ENCODE peak calls at places on chromosomes 12 and 14, in seven cellular contexts. L is RWPE1, M is glutamatergic neuron, J is endothelial cell, F is gastrocnemius medialis, G is sigmoid colon, Y is lower leg skin. I is an unnamed sample.

GRCh38 chr14:84453541-84453940 is 1076.4 kb upstream of the FLRT2 start:
- DNase-seq in L (no peak), M (no peak), J (no peak), F (no peak), G (no peak), Y (no peak), I (no peak)

GRCh38 chr12:27743601-27744000 is 33.0 kb downstream of the MRPS35 start:
- DNase-seq in L (no peak), M (no peak), J (no peak), F (no peak), G (no peak), Y (no peak), I (no peak)

GRCh38 chr12:117985182-117985581 is 16.4 kb upstream of the KSR2 start:
- DNase-seq in L (no peak), M (no peak), J (no peak), F (no peak), G (no peak), Y (no peak), I (no peak)

GRCh38 chr14:105317546-105317945 is 3.0 kb downstream of the PACS2 start:
- DNase-seq in L (no peak), M (no peak), J (no peak), F (no peak), G (no peak), Y (peak; percentile 89), I (no peak)

GRCh38 chr14:73312697-73313096 is 75.4 kb downstream of the PAPLN start:
- DNase-seq in L (no peak), M (no peak), J (no peak), F (no peak), G (no peak), Y (no peak), I (no peak)

GRCh38 chr14:96536807-96537206 is 34.6 kb downstream of the PAPOLA start:
- DNase-seq in L (no peak), M (no peak), J (no peak), F (no peak), G (no peak), Y (no peak), I (no peak)

GRCh38 chr12:92505373-92506340 is 197.1 kb upstream of the PLEKHG7 start:
- DNase-seq in L (no peak), M (peak; percentile 17), J (no peak), F (no peak), G (peak; percentile 89), Y (peak; percentile 90), I (peak; percentile 3)

GRCh38 chr12:74999474-74999873 is 210.2 kb downstream of the KCNC2 start:
- DNase-seq in L (no peak), M (no peak), J (no peak), F (no peak), G (no peak), Y (no peak), I (no peak)

GRCh38 chr14:105742531-105742848 is 216.1 kb downstream of the TMEM121 start:
- DNase-seq in L (no peak), M (no peak), J (no peak), F (no peak), G (no peak), Y (no peak), I (no peak)

GRCh38 chr12:11026118-11026517 is 3.7 kb upstream of the TAS2R19 start:
- DNase-seq in L (no peak), M (no peak), J (peak; percentile 26), F (no peak), G (no peak), Y (no peak), I (no peak)

GRCh38 chr12:107415834-107416233 is 269.8 kb upstream of the PWP1 start:
- DNase-seq in L (peak; percentile 15), M (no peak), J (no peak), F (no peak), G (no peak), Y (no peak), I (no peak)

GRCh38 chr12:129819391-129819790 is 84.4 kb downstream of the TMEM132D start:
- DNase-seq in L (no peak), M (no peak), J (no peak), F (no peak), G (no peak), Y (no peak), I (no peak)

GRCh38 chr14:31968107-31968810 is 108.8 kb upstream of the ARHGAP5 start:
- DNase-seq in L (no peak), M (no peak), J (no peak), F (no peak), G (no peak), Y (no peak), I (no peak)

GRCh38 chr12:84131076-84131475 is 781.5 kb downstream of the SLC6A15 start:
- DNase-seq in L (no peak), M (no peak), J (no peak), F (no peak), G (no peak), Y (no peak), I (no peak)

GRCh38 chr14:94062344-94062904 is 18.6 kb downstream of the DDX24 start:
- DNase-seq in L (peak; percentile 80), M (no peak), J (no peak), F (no peak), G (no peak), Y (peak; percentile 60), I (no peak)

GRCh38 chr14:28023853-28024252 is 742.7 kb upstream of the FOXG1 start:
- DNase-seq in L (no peak), M (no peak), J (no peak), F (no peak), G (no peak), Y (no peak), I (no peak)

GRCh38 chr14:75232597-75232996 is 46.0 kb upstream of the FOS start:
- DNase-seq in L (no peak), M (no peak), J (no peak), F (no peak), G (no peak), Y (no peak), I (no peak)

GRCh38 chr12:113359939-113360748 is 1.8 kb downstream of the PLBD2 start:
- DNase-seq in L (no peak), M (no peak), J (no peak), F (no peak), G (no peak), Y (no peak), I (no peak)

GRCh38 chr14:97107070-97107469 is 309.9 kb downstream of the VRK1 start:
- DNase-seq in L (peak; percentile 42), M (no peak), J (no peak), F (no peak), G (no peak), Y (no peak), I (no peak)

GRCh38 chr12:55041651-55042050 is 21.9 kb downstream of the NEUROD4 start:
- DNase-seq in L (no peak), M (no peak), J (no peak), F (no peak), G (no peak), Y (no peak), I (no peak)

GRCh38 chr12:51601241-51601640 is 10.2 kb downstream of the SCN8A start:
- DNase-seq in L (no peak), M (no peak), J (no peak), F (no peak), G (no peak), Y (no peak), I (no peak)

GRCh38 chr12:13270817-13271216 is 74.3 kb downstream of the EMP1 start:
- DNase-seq in L (no peak), M (no peak), J (no peak), F (no peak), G (no peak), Y (no peak), I (no peak)

GRCh38 chr12:1162083-1162760 is 171.2 kb downstream of the ERC1 start:
- DNase-seq in L (no peak), M (no peak), J (no peak), F (no peak), G (no peak), Y (no peak), I (no peak)

GRCh38 chr12:46442723-46443122 is 70.2 kb upstream of the SLC38A2 start:
- DNase-seq in L (peak; percentile 36), M (no peak), J (no peak), F (no peak), G (no peak), Y (no peak), I (no peak)

GRCh38 chr12:115660211-115660805 is 617.2 kb downstream of the MED13L start:
- DNase-seq in L (peak; percentile 18), M (no peak), J (no peak), F (peak; percentile 3), G (no peak), Y (no peak), I (no peak)

GRCh38 chr14:101928415-101928841 is 35.9 kb upstream of the DYNC1H1 start:
- DNase-seq in L (no peak), M (no peak), J (no peak), F (no peak), G (peak; percentile 58), Y (no peak), I (no peak)

DNA sequence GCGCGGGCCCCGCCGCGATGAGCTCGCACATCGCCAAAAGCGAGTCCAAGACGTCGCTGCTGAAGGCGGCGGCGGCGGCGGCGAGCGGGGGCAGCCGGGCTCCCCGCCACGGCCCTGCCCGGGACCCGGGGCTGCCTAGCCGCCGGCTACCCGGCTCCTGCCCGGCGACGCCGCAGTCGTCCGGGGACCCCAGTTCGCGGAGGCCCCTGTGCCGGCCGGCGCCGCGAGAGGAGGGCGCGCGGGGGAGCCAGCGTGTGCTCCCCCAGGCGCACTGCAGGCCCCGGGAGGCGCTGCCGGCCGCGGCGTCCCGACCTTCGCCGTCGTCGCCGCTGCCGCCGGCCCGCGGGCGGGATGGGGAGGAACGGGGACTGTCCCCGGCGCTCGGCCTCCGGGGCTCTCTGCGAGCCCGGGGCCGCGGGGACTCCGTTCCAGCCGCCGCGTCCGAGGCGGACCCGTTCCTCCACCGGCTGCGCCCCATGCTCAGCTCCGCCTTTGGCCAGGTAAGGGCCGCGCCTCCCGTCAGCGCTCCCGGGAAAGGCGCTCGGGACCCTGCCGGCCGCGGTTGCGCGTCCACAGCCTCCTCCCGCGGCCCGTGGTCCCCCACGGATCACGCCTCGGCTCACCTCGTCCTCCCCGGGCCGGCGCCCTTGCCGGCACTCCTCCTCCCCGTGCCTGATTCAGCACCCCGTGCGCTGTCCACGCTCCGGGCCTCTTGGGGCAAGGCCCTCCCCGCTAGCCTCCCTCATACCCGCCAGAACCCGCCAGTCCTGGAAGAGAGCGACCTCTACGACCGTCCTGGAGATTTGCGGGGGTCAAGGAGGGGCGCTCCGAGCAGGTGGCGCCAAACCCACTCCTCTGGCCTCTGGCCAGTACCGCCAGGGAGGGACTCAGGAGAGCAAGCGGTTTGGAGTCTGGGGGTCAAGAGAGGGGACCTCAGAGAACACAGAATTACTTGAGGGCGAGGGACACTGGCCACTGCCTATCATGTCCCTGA is 711 bp downstream of the CABP1 start:
- DNase-seq in L (peak; percentile 57), M (peak; percentile 24), J (peak; percentile 72), F (no peak), G (no peak), Y (no peak), I (no peak)
- TF ChIP-seq CTCF in L (no peak), M (no peak), J (no peak), F (no peak), G (no peak), Y (no peak), I (no peak)

GRCh38 chr14:65346895-65347294 is 65.6 kb upstream of the FUT8 start:
- DNase-seq in L (no peak), M (no peak), J (no peak), F (no peak), G (no peak), Y (peak; percentile 81), I (no peak)
- TF ChIP-seq CTCF in L (no peak), M (no peak), J (no peak), F (no peak), G (no peak), Y (no peak), I (no peak)

GRCh38 chr12:2360630-2361170 is 307.9 kb downstream of the CACNA1C start:
- DNase-seq in L (no peak), M (no peak), J (no peak), F (no peak), G (peak; percentile 21), Y (no peak), I (no peak)
- TF ChIP-seq CTCF in L (no peak), M (peak; percentile 62), J (peak; percentile 53), F (no peak), G (peak; percentile 42), Y (no peak), I (no peak)

GRCh38 chr12:76739896-76740295 is 24.0 kb upstream of the ZDHHC17 start:
- DNase-seq in L (no peak), M (no peak), J (no peak), F (no peak), G (no peak), Y (no peak), I (no peak)
- TF ChIP-seq CTCF in L (no peak), M (no peak), J (no peak), F (no peak), G (no peak), Y (no peak), I (no peak)